ENCODE peak calls at places on chromosomes 7 and 10, in ten cellular contexts. N is esophagus squamous epithelium, V is IMR-90, W is GM23338, Q is HCT116, C is heart left ventricle, Z is RWPE2, B is ovary, P is lung, T is astrocyte. H is an unnamed sample. For H3K4me1 and H3K27me3, the result is how much of the 10 kb centered on the place peaks cover.

GRCh38 chr10:111128331-111129167 is 51.7 kb downstream of the ADRA2A start:
- DNase-seq in W (no peak), Z (no peak), N (no peak), P (no peak), T (peak), B (no peak), V (peak), Q (peak), C (no peak), H (peak)

GRCh38 chr10:6292741-6293151 is 90.0 kb downstream of the PFKFB3 start:
- DNase-seq in W (no peak), B (no peak), Z (no peak), P (no peak), V (no peak), Q (no peak), C (no peak), T (peak), N (no peak), H (no peak)

GRCh38 chr10:114491933-114492332 is 87.6 kb upstream of the AFAP1L2 start:
- DNase-seq in B (peak), P (no peak), C (peak), N (no peak), T (peak), Q (no peak), Z (no peak), W (no peak), V (no peak), H (no peak)

GRCh38 chr7:128203710-128204214 is 37.3 kb upstream of the LEP start:
- DNase-seq in C (no peak), V (peak), W (no peak), N (no peak), B (no peak), Q (no peak), T (no peak), Z (peak), P (no peak), H (no peak)

GRCh38 chr10:63707254-63707910 is 186.2 kb downstream of the REEP3 start:
- DNase-seq in P (peak), T (peak), W (no peak), N (no peak), V (peak), C (no peak), Q (peak), Z (no peak), B (no peak), H (no peak)

GRCh38 chr7:84536256-84536870 is 341.8 kb upstream of the SEMA3A start:
- DNase-seq in T (no peak), Q (no peak), V (no peak), B (no peak), P (no peak), W (no peak), N (no peak), Z (no peak), C (no peak), H (no peak)

GRCh38 chr10:77661100-77661499 is 23.5 kb upstream of the KCNMA1 start:
- DNase-seq in T (no peak), C (no peak), P (no peak), B (no peak), Z (no peak), N (no peak), V (no peak), Q (no peak), W (peak), H (no peak)

GRCh38 chr7:67738-68395 is 124.5 kb upstream of the FAM20C start:
- DNase-seq in P (no peak), Z (peak), V (peak), N (no peak), B (peak), T (peak), C (peak), W (peak), Q (no peak), H (peak)

GRCh38 chr7:129434846-129435318 is 650 bp downstream of the STRIP2 start:
- DNase-seq in W (peak), Z (no peak), B (peak), P (no peak), C (no peak), T (no peak), N (no peak), Q (no peak), V (peak), H (peak)

GRCh38 chr10:45557275-45557905 is 115.2 kb downstream of the ZFAND4 start:
- DNase-seq in T (no peak), N (no peak), B (no peak), C (no peak), P (no peak), V (no peak), Q (no peak), Z (no peak), W (peak), H (no peak)

GRCh38 chr7:79855172-79855571 is 279.5 kb upstream of the GNAI1 start:
- DNase-seq in W (no peak), C (no peak), N (no peak), B (no peak), T (no peak), V (peak), Q (no peak), P (no peak), Z (no peak), H (no peak)

GRCh38 chr10:24318517-24318916 is 109.6 kb downstream of the KIAA1217 start:
- DNase-seq in T (peak), C (no peak), W (no peak), B (no peak), Q (no peak), N (no peak), Z (no peak), P (no peak), V (peak), H (no peak)

GRCh38 chr10:133346413-133346812 is 760 bp upstream of the PRAP1 start:
- DNase-seq in B (no peak), T (no peak), C (no peak), Q (no peak), N (no peak), W (peak), P (no peak), Z (no peak), V (no peak), H (no peak)

GRCh38 chr10:28393956-28394568 is 91.2 kb upstream of the MPP7 start:
- DNase-seq in Z (no peak), T (peak), B (peak), N (no peak), P (peak), W (peak), C (peak), Q (peak), V (peak), H (peak)

GRCh38 chr7:121085922-121086321 is 97.4 kb downstream of the CPED1 start:
- DNase-seq in C (no peak), W (no peak), V (peak), B (no peak), T (peak), Q (no peak), N (no peak), Z (no peak), P (no peak), H (no peak)

GRCh38 chr10:8628351-8628750 is 573.9 kb downstream of the GATA3 start:
- DNase-seq in Z (no peak), V (no peak), C (no peak), Q (no peak), W (peak), B (no peak), T (no peak), P (no peak), N (no peak), H (no peak)

GRCh38 chr7:162583-163297 is 29.6 kb upstream of the FAM20C start:
- DNase-seq in N (no peak), C (peak), T (no peak), P (no peak), B (peak), Q (no peak), V (no peak), W (no peak), Z (peak), H (peak)

GRCh38 chr7:151768805-151769188 is 108.1 kb downstream of the PRKAG2 start:
- DNase-seq in N (no peak), B (no peak), P (no peak), Q (no peak), W (no peak), Z (no peak), V (no peak), T (no peak), C (no peak), H (no peak)
- H3K4me1 ChIP-seq in N (under half), B (under half), P (under half), Q (under half), W (under half), Z (under half), V (under half), T (under half), C (under half), H (under half)

DNA sequence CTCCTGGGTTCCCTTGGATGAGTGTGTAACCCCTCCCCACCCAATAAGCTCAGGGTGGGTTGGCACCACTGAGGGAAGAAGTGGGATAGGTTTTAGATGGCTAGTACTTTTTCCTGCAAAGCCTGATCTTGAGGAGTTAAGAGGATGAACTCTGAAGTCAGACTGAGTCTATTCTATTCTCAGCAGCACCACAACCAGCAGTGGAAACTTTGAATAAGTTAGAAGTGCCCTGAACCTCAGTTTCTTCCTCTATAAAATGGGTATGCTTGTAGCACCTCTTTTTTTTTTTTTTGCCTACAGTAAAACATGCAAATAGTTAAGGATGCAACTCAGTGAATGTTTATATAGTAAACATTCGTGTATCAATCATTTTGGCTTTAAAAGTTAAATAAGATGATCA is 7.1 kb downstream of the NKX2-3 start:
- DNase-seq in V (no peak), W (no peak), Q (no peak), Z (no peak), C (no peak), P (no peak), N (no peak), B (no peak), T (no peak), H (no peak)
- H3K27me3 ChIP-seq in V (half or more), W (half or more), Q (under half), Z (half or more), C (half or more), P (under half), N (half or more), B (under half), T (half or more), H (under half)

DNA sequence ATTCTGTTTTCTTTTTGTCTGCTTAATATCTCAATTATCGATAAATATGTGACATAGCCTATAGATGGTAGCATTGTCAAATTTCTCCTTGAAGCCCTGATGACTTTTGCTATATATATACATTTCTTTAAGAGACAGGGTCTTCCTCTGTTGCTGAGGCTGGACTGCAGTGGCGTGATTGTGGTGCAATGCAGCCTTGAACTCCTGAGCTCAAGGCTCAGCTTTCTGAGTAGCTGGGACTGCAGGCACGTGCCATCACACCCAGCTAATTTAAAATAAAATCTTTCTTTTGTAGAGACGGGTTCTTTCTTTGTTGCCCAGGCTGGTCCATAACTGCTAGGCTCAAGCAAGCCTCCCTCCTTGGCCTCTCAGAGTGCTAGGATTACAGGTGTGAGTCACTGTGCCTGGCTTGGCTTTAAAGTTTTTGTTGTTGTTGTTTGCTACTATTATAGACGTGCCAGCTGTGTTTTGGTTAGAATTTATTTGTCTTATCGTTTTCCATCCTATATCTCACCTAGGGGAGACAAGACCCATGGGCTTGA is 7.0 kb downstream of the UMAD1 start:
- DNase-seq in N (no peak), P (no peak), V (no peak), Z (no peak), B (no peak), C (no peak), W (no peak), T (no peak), Q (no peak), H (no peak)
- H3K4me1 ChIP-seq in N (under half), P (under half), V (under half), Z (under half), B (under half), C (under half), W (under half), T (under half), Q (under half), H (under half)

GRCh38 chr7:45923818-45924217 is 2.7 kb upstream of the IGFBP3 start:
- DNase-seq in T (no peak), B (no peak), Q (no peak), W (no peak), Z (no peak), V (no peak), P (no peak), C (no peak), N (no peak), H (no peak)

GRCh38 chr7:45921699-45922519 is 837 bp upstream of the IGFBP3 start:
- DNase-seq in V (peak), P (no peak), T (peak), Q (peak), B (peak), Z (no peak), N (no peak), W (peak), C (peak), H (peak)

GRCh38 chr7:45924283-45924682 is 3.2 kb upstream of the IGFBP3 start:
- DNase-seq in B (no peak), P (no peak), Q (no peak), Z (no peak), N (no peak), C (peak), V (peak), T (peak), W (no peak), H (no peak)

GRCh38 chr7:45922810-45923209 is 1.7 kb upstream of the IGFBP3 start:
- DNase-seq in B (no peak), Z (no peak), C (no peak), W (no peak), N (no peak), T (peak), V (no peak), Q (no peak), P (no peak), H (no peak)

DNA sequence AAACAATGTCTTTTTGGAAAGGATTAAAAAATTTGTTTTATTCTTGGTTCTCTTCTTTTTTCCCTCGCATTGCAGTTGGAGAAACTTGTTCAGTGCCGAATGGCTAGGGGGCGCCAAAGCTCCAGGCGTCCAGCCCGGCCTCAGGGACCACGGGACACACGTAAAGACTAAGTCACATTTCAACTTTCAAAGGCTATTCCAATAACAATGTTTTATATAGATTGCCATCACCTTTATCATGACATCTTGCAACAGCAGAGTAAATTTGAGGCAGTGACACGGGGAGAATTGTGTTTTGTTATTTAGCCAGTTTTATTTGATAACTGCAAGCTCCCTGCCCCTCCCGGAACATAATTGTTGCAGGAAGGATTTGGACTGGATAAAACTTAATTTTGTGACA is 2.2 kb upstream of the IGFBP3 start:
- DNase-seq in C (peak), Q (no peak), P (peak), N (no peak), W (peak), Z (no peak), V (peak), B (peak), T (peak), H (peak)
- H3K27me3 ChIP-seq in C (under half), Q (under half), P (under half), N (under half), W (half or more), Z (under half), V (under half), B (under half), T (under half), H (half or more)

GRCh38 chr10:178723-179122 is 43.5 kb downstream of the ZMYND11 start:
- DNase-seq in C (no peak), T (no peak), V (peak), W (no peak), Z (no peak), P (no peak), N (no peak), B (no peak), Q (no peak), H (no peak)

GRCh38 chr10:178208-178607 is 43.0 kb downstream of the ZMYND11 start:
- DNase-seq in Z (no peak), N (no peak), W (no peak), T (peak), B (no peak), C (no peak), Q (peak), V (peak), P (no peak), H (no peak)

GRCh38 chr10:182441-183201 is 47.4 kb downstream of the ZMYND11 start:
- DNase-seq in N (no peak), Z (no peak), T (peak), B (no peak), C (no peak), Q (no peak), P (no peak), W (no peak), V (peak), H (no peak)

GRCh38 chr10:173741-174140 is 38.5 kb downstream of the ZMYND11 start:
- DNase-seq in B (no peak), P (no peak), W (no peak), T (no peak), Z (no peak), Q (no peak), V (no peak), C (no peak), N (no peak), H (no peak)

DNA sequence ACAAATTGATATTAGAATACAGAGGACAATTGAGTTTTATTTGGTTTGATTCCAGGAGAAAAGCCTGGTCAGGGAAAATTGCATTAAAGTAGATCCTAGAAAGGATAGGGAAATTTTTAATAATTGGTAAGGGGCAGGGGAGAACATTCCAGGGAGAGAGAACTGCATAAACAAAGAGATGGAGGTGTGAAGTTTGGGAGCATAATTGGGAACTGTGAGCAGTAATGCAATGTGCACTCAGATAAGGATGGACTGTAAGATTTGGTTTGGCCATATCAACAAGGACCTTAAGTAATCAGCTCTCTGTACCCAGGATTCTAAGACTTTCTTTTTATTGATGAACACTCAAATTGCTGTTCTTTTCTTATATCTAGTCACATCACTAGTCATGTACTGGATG is 41.4 kb downstream of the ZMYND11 start:
- DNase-seq in W (no peak), N (no peak), B (no peak), C (no peak), T (no peak), Z (no peak), P (no peak), V (no peak), Q (no peak), H (no peak)
- H3K4me1 ChIP-seq in W (under half), N (under half), B (under half), C (under half), T (under half), Z (under half), P (under half), V (under half), Q (under half), H (under half)

GRCh38 chr7:158449266-158449665 is 138.4 kb downstream of the PTPRN2 start:
- DNase-seq in B (no peak), Q (no peak), P (no peak), V (no peak), N (no peak), T (no peak), W (no peak), Z (no peak), C (no peak), H (no peak)
- H3K27me3 ChIP-seq in B (under half), Q (under half), P (under half), V (under half), N (under half), T (under half), W (under half), Z (under half), C (under half), H (under half)

GRCh38 chr7:50356945-50357268 is 52.4 kb downstream of the IKZF1 start:
- DNase-seq in V (no peak), B (no peak), N (no peak), T (no peak), Q (no peak), P (no peak), C (no peak), W (no peak), Z (no peak), H (no peak)

GRCh38 chr7:50358306-50358705 is 53.8 kb downstream of the IKZF1 start:
- DNase-seq in N (no peak), P (no peak), Q (no peak), C (no peak), V (no peak), B (no peak), Z (no peak), W (no peak), T (no peak), H (no peak)

GRCh38 chr7:50356212-50356944 is 51.9 kb downstream of the IKZF1 start:
- DNase-seq in T (no peak), C (peak), P (peak), Z (no peak), B (no peak), N (no peak), V (no peak), Q (no peak), W (no peak), H (peak)

GRCh38 chr7:50358808-50359207 is 54.3 kb downstream of the IKZF1 start:
- DNase-seq in Q (no peak), V (no peak), P (no peak), B (no peak), T (no peak), Z (no peak), W (no peak), C (no peak), N (no peak), H (no peak)

DNA sequence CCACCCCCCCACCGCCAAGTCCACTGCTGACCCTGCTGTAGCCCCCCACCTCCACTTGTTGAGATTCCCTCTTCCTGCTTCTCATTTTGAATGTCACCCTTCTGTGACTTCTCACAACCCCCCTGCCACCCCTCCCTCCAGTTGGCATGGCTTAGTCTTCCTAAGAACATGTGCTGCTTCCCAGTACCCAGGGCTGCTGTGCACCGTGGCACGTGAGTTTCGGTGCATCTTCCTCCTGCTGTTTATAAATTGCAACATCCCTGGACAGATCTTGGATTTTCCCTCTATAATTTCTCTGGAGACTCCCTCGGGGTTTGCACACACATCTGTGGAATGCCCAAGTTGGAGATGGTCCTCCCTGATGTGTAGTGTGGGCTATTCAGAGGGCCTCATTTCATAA is 52.8 kb downstream of the IKZF1 start:
- DNase-seq in N (no peak), B (no peak), Q (no peak), C (no peak), P (no peak), Z (no peak), T (no peak), W (no peak), V (no peak), H (no peak)
- H3K4me1 ChIP-seq in N (under half), B (under half), Q (under half), C (under half), P (under half), Z (under half), T (under half), W (under half), V (under half), H (under half)